ENCODE peak calls at places on chromosome 2, in nine cellular contexts. R is Caco-2; J is caudate nucleus; F is mesendoderm; I is CD8-positive, alpha-beta memory T cell; P is T-helper 17 cell; U is central memory CD4-positive, alpha-beta T cell; L is NCI-H345; N is AG04449. A is an unnamed sample.

GRCh38 chr2:72142743-72143440 is 4.8 kb downstream of the CYP26B1 start:
- DNase-seq in P (no peak), I (no peak), L (no peak), J (peak; percentile 68), N (no peak), U (no peak), F (peak; percentile 60), R (peak; percentile 38), A (no peak)

GRCh38 chr2:217913415-217913814 is 89.4 kb downstream of the TNS1 start:
- DNase-seq in U (no peak), L (no peak), J (no peak), F (no peak), R (no peak), P (no peak), N (no peak), I (no peak), A (no peak)

GRCh38 chr2:3727397-3728045 is 24.1 kb downstream of the DCDC2C start:
- DNase-seq in L (no peak), I (no peak), J (no peak), P (no peak), R (no peak), F (peak; percentile 86), N (no peak), U (no peak), A (no peak)

GRCh38 chr2:191927319-191927867 is 80.5 kb upstream of the CAVIN2 start:
- DNase-seq in U (no peak), I (no peak), J (no peak), P (no peak), N (no peak), F (peak; percentile 45), R (no peak), L (peak; percentile 57), A (peak; percentile 83)

GRCh38 chr2:198692907-198693510 is 764.7 kb downstream of the SATB2 start:
- DNase-seq in J (no peak), R (no peak), P (no peak), U (no peak), I (no peak), N (no peak), L (no peak), F (no peak), A (peak; percentile 88)

GRCh38 chr2:67954125-67954748 is 108.6 kb downstream of the C1D start:
- DNase-seq in N (no peak), P (no peak), R (no peak), J (no peak), U (no peak), F (peak; percentile 11), L (peak; percentile 98), I (no peak), A (peak; percentile 96)

GRCh38 chr2:217570394-217570793 is 432.4 kb downstream of the TNS1 start:
- DNase-seq in L (no peak), F (no peak), R (no peak), J (no peak), P (no peak), U (no peak), N (no peak), I (no peak), A (no peak)

GRCh38 chr2:152028182-152028862 is 70.5 kb downstream of the CACNB4 start:
- DNase-seq in F (no peak), L (no peak), R (no peak), J (no peak), U (no peak), I (no peak), N (no peak), P (no peak), A (no peak)

GRCh38 chr2:230658877-230659652 is 53.6 kb upstream of the CAB39 start:
- DNase-seq in I (peak; percentile 20), U (no peak), L (no peak), R (no peak), P (no peak), N (no peak), F (no peak), J (no peak), A (no peak)

GRCh38 chr2:159084395-159085370 is 116.2 kb downstream of the TANC1 start:
- DNase-seq in I (no peak), P (no peak), R (no peak), U (no peak), F (no peak), N (no peak), J (no peak), L (no peak), A (no peak)

GRCh38 chr2:150889141-150889540 is 372.5 kb downstream of the RBM43 start:
- DNase-seq in P (no peak), I (no peak), N (no peak), R (no peak), L (no peak), U (no peak), J (no peak), F (no peak), A (no peak)

GRCh38 chr2:240704651-240705050 is 13.0 kb downstream of the AQP12A start:
- DNase-seq in J (no peak), L (no peak), N (no peak), F (no peak), P (peak; percentile 19), R (no peak), I (no peak), U (peak; percentile 49), A (no peak)

GRCh38 chr2:158184001-158184400 is 82.3 kb downstream of the UPP2 start:
- DNase-seq in I (no peak), J (peak; percentile 16), P (no peak), U (no peak), R (no peak), L (no peak), N (no peak), F (no peak), A (peak; percentile 65)

GRCh38 chr2:30145826-30146336 is 926 bp upstream of the YPEL5 start:
- DNase-seq in I (no peak), N (no peak), F (no peak), U (no peak), L (no peak), P (no peak), R (no peak), J (no peak), A (no peak)

GRCh38 chr2:67465623-67466022 is 68.5 kb downstream of the ETAA1 start:
- DNase-seq in I (no peak), N (no peak), R (no peak), J (no peak), F (no peak), L (peak; percentile 12), P (no peak), U (no peak), A (peak; percentile 82)

GRCh38 chr2:198883604-198884003 is 574.1 kb downstream of the SATB2 start:
- DNase-seq in I (no peak), L (no peak), N (no peak), P (no peak), F (no peak), J (no peak), U (no peak), R (no peak), A (no peak)

GRCh38 chr2:241507430-241508239 is 749 bp downstream of the STK25 start:
- DNase-seq in N (no peak), I (peak; percentile 13), U (peak; percentile 24), P (peak; percentile 15), J (peak; percentile 44), R (peak; percentile 55), F (peak; percentile 70), L (peak; percentile 63), A (peak; percentile 75)

GRCh38 chr2:230779141-230779523 is 66.5 kb downstream of the CAB39 start:
- DNase-seq in F (no peak), P (no peak), J (no peak), I (no peak), L (no peak), U (no peak), N (no peak), R (no peak), A (no peak)

GRCh38 chr2:177612651-177613050 is 220.1 kb downstream of the AGPS start:
- DNase-seq in J (no peak), U (no peak), R (no peak), I (no peak), N (no peak), F (peak; percentile 12), P (no peak), L (no peak), A (no peak)

GRCh38 chr2:118102433-118103082 is 14.3 kb downstream of the INSIG2 start:
- DNase-seq in I (no peak), L (no peak), J (no peak), F (no peak), R (no peak), N (no peak), P (no peak), U (no peak), A (no peak)